ENCODE peak calls at places on chromosomes 2 and 18, in nine cellular contexts. X, V, U, T, C, I, S, O and Q are unnamed samples.

GRCh38 chr18:75429975-75430374 is 2.5 kb upstream of the SMIM21 start:
- DNase-seq in X (no peak), V (peak), U (no peak), T (no peak), C (no peak), I (no peak), S (no peak), O (no peak), Q (no peak)

GRCh38 chr18:34704823-34705222 is 5.3 kb upstream of the DTNA start:
- DNase-seq in X (no peak), V (no peak), U (no peak), T (no peak), C (no peak), I (no peak), S (no peak), O (no peak), Q (no peak)

GRCh38 chr2:47054867-47055266 is 100.2 kb downstream of the STPG4 start:
- DNase-seq in X (no peak), V (no peak), U (no peak), T (no peak), C (no peak), I (no peak), S (no peak), O (no peak), Q (no peak)

GRCh38 chr2:49108436-49108835 is 45.9 kb downstream of the FSHR start:
- DNase-seq in X (no peak), V (no peak), U (no peak), T (no peak), C (no peak), I (no peak), S (no peak), O (no peak), Q (no peak)

GRCh38 chr2:232476791-232477190 is 10.8 kb downstream of the ECEL1 start:
- DNase-seq in X (no peak), V (no peak), U (no peak), T (no peak), C (no peak), I (no peak), S (no peak), O (no peak), Q (no peak)

GRCh38 chr2:3168230-3168891 is 209.3 kb downstream of the EIPR1 start:
- DNase-seq in X (peak), V (no peak), U (no peak), T (no peak), C (no peak), I (no peak), S (no peak), O (no peak), Q (no peak)

GRCh38 chr2:1742680-1743395 is 1.5 kb downstream of the PXDN start:
- DNase-seq in X (peak), V (peak), U (no peak), T (peak), C (peak), I (peak), S (no peak), O (no peak), Q (peak)

GRCh38 chr18:23380001-23380550 is 73.0 kb upstream of the RIOK3 start:
- DNase-seq in X (no peak), V (no peak), U (no peak), T (no peak), C (no peak), I (peak), S (no peak), O (no peak), Q (no peak)

GRCh38 chr2:69798909-69799526 is 30.4 kb upstream of the GMCL1 start:
- DNase-seq in X (peak), V (peak), U (no peak), T (no peak), C (no peak), I (no peak), S (no peak), O (no peak), Q (no peak)

GRCh38 chr18:8654482-8655451 is 45.5 kb downstream of the RAB12 start:
- DNase-seq in X (no peak), V (peak), U (no peak), T (no peak), C (no peak), I (no peak), S (no peak), O (no peak), Q (no peak)

GRCh38 chr2:64470921-64471320 is 17.0 kb downstream of the LGALSL start:
- DNase-seq in X (no peak), V (no peak), U (no peak), T (no peak), C (no peak), I (no peak), S (no peak), O (no peak), Q (no peak)